ENCODE peak calls at places on chromosomes 4 and X, in eight cellular contexts. M is endodermal cell, G is foreskin fibroblast, T is BE2C, I is HFF-Myc, S is adrenal gland, Z is BJ, U is keratinocyte. P is an unnamed sample.

GRCh38 chr4:1376391-1376840 is 29.4 kb downstream of the UVSSA start:
- DNase-seq in Z (no peak), S (no peak), T (peak), M (peak), U (no peak), I (no peak), G (no peak), P (no peak)

GRCh38 chr4:77881460-77882295 is 19.0 kb downstream of the MRPL1 start:
- DNase-seq in G (peak), U (no peak), I (peak), Z (no peak), S (no peak), M (no peak), T (no peak), P (no peak)

GRCh38 chr4:46432923-46433322 is 43.0 kb upstream of the GABRA2 start:
- DNase-seq in U (no peak), M (no peak), S (no peak), T (no peak), I (no peak), Z (no peak), G (peak), P (no peak)

GRCh38 chrX:13092455-13092941 is 48.1 kb upstream of the FAM9C start:
- DNase-seq in Z (no peak), T (no peak), S (no peak), M (no peak), G (no peak), U (no peak), I (no peak), P (no peak)

GRCh38 chrX:30530591-30530990 is 47.0 kb downstream of the TASL start:
- DNase-seq in M (no peak), G (peak), Z (no peak), T (no peak), S (no peak), U (no peak), I (no peak), P (no peak)

GRCh38 chrX:12979011-12979629 is 4.2 kb downstream of the TMSB4X start:
- DNase-seq in U (no peak), Z (no peak), S (no peak), G (no peak), M (no peak), I (no peak), T (no peak), P (no peak)

GRCh38 chr4:74157116-74157742 is 689 bp upstream of the MTHFD2L start:
- DNase-seq in M (no peak), T (no peak), G (peak), Z (no peak), U (no peak), S (no peak), I (no peak), P (no peak)

GRCh38 chrX:154436597-154437397 is at the start of gene GDI1:
- DNase-seq in Z (no peak), T (peak), S (no peak), G (peak), U (no peak), I (no peak), M (peak), P (peak)

GRCh38 chr4:35604724-35605123 is 639.6 kb downstream of the ARAP2 start:
- DNase-seq in M (no peak), I (no peak), S (no peak), U (no peak), T (no peak), Z (no peak), G (no peak), P (no peak)

GRCh38 chr4:162274354-162274753 is 110.6 kb upstream of the FSTL5 start:
- DNase-seq in G (no peak), Z (no peak), S (peak), I (no peak), M (no peak), U (no peak), T (no peak), P (no peak)

GRCh38 chrX:17414839-17415238 is 39.8 kb downstream of the NHS start:
- DNase-seq in G (no peak), S (peak), U (no peak), Z (no peak), I (no peak), T (peak), M (peak), P (peak)

GRCh38 chr4:8072235-8072968 is 86.2 kb downstream of the ABLIM2 start:
- DNase-seq in G (no peak), M (peak), Z (no peak), I (no peak), S (no peak), U (no peak), T (no peak), P (no peak)

GRCh38 chrX:105475801-105476200 is 255.3 kb upstream of the TEX13A start:
- DNase-seq in T (no peak), Z (no peak), U (no peak), M (no peak), G (peak), I (no peak), S (no peak), P (no peak)

GRCh38 chr4:89257376-89257775 is 50.2 kb downstream of the GPRIN3 start:
- DNase-seq in Z (no peak), S (no peak), I (no peak), U (no peak), M (no peak), T (no peak), G (no peak), P (no peak)

GRCh38 chr4:13559414-13559813 is 15.1 kb upstream of the NKX3-2 start:
- DNase-seq in G (peak), U (peak), Z (peak), S (no peak), T (no peak), I (peak), M (no peak), P (no peak)

GRCh38 chr4:54945838-54946237 is 179.6 kb downstream of the KDR start:
- DNase-seq in I (no peak), T (no peak), Z (no peak), M (no peak), S (no peak), G (no peak), U (no peak), P (no peak)

GRCh38 chrX:13658602-13659001 is 5.7 kb downstream of the TCEANC start:
- DNase-seq in T (no peak), I (no peak), G (peak), M (no peak), Z (no peak), U (no peak), S (no peak), P (no peak)

GRCh38 chr4:165177725-165178666 is 29.4 kb upstream of the KLHL2 start:
- DNase-seq in M (no peak), U (no peak), Z (no peak), G (peak), I (no peak), S (no peak), T (no peak), P (no peak)

GRCh38 chr4:1209821-1210220 is 37.4 kb upstream of the SPON2 start:
- DNase-seq in I (no peak), M (no peak), Z (peak), T (peak), U (no peak), G (peak), S (no peak), P (no peak)

GRCh38 chr4:186586190-186586589 is 30.8 kb upstream of the MTNR1A start:
- DNase-seq in U (no peak), S (no peak), M (no peak), T (no peak), G (no peak), Z (no peak), I (no peak), P (no peak)

GRCh38 chrX:39891781-39892180 is 206.0 kb downstream of the BCOR start:
- DNase-seq in I (no peak), T (no peak), S (no peak), U (no peak), G (no peak), Z (no peak), M (no peak), P (no peak)

GRCh38 chr4:38745881-38746280 is 36.9 kb downstream of the TLR10 start:
- DNase-seq in Z (no peak), U (no peak), G (no peak), I (no peak), T (no peak), S (no peak), M (no peak), P (no peak)

GRCh38 chrX:136304493-136304892 is 3.7 kb downstream of the ADGRG4 start:
- DNase-seq in G (no peak), M (no peak), T (no peak), S (no peak), Z (no peak), U (no peak), I (no peak), P (no peak)
- TF ChIP-seq CTCF in G (no peak), M (peak), T (no peak), S (no peak), Z (no peak), U (peak), I (no peak), P (peak)

GRCh38 chrX:11040405-11040804 is 70.7 kb upstream of the HCCS start:
- DNase-seq in U (no peak), M (no peak), G (peak), T (no peak), S (no peak), I (no peak), Z (no peak), P (no peak)
- TF ChIP-seq CTCF in U (peak), M (peak), G (no peak), T (no peak), S (no peak), I (no peak), Z (no peak), P (no peak)

DNA sequence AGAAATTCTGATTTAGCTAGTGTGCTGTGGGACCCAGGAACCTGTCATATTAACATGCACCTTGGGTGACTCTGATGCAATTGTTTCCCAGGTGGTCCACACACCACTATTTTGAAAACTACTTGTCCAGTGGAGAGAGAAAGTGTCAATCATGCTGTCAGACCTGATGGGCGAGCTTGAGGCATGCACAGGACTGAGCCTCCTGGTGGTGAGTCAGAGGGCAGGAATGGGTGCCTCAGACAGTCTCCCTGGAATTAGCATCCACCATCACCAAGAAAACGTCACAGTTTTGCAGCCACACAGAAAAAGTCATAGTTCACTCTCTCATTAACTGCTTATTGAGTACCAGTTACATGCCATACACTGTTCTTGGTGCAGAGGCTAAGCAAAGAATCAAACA is 181.8 kb upstream of the MAOA start:
- DNase-seq in M (peak), Z (no peak), S (no peak), G (no peak), T (no peak), I (no peak), U (peak), P (peak)
- TF ChIP-seq CTCF in M (peak), Z (no peak), S (no peak), G (no peak), T (no peak), I (no peak), U (peak), P (peak)

GRCh38 chr4:6308890-6309643 is 39.4 kb downstream of the WFS1 start:
- DNase-seq in G (no peak), S (no peak), T (peak), I (no peak), M (peak), U (no peak), Z (no peak), P (peak)
- TF ChIP-seq CTCF in G (no peak), S (no peak), T (peak), I (no peak), M (peak), U (no peak), Z (no peak), P (peak)

DNA sequence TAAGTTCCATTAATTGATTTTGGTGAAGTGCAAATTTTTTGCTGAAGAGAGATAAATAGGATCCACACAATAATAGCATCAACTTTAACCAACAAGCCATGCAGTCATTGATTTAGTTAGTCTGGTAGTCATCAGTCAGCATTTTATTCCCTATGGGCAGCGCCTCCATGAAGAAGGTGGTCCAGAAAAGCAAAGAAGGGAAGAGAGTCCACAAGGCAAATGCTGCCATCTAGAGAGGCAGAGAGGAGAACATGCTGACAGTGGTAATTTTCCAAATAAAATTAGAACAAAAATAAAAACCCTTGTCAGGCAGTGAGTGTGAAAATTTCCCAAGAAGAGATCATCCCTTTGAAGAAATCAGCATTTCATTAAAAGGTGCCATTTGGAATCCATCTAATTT is 366.7 kb upstream of the FAM241A start:
- DNase-seq in T (no peak), Z (no peak), I (no peak), S (no peak), M (no peak), G (peak), U (no peak), P (no peak)
- TF ChIP-seq CTCF in T (peak), Z (peak), I (peak), S (no peak), M (peak), G (peak), U (no peak), P (peak)

DNA sequence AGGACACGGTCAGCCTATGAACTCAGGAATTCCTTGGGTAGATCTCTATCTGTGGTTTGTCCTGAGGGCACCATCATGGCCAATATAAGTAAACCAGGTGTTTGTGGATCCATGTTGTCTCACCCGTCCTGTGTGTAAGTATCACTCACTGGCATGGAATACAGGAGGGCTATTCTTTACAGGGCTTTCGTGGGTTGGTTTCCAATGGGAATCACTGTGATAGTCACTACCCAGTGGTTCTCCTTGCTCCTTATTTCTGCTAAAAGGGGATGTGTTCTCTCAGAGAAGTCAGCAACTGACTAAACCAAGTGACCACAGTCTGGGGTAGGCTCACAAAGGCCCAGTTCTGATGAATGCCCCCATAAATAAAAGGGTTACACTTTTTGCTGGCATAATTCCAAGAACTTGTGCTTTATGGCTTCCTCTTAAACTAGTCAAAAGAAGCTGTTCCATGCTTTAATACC is 236.7 kb upstream of the JADE1 start:
- DNase-seq in S (no peak), I (no peak), G (no peak), U (peak), T (no peak), Z (no peak), M (no peak), P (no peak)
- TF ChIP-seq CTCF in S (no peak), I (no peak), G (no peak), U (no peak), T (no peak), Z (no peak), M (no peak), P (no peak)

DNA sequence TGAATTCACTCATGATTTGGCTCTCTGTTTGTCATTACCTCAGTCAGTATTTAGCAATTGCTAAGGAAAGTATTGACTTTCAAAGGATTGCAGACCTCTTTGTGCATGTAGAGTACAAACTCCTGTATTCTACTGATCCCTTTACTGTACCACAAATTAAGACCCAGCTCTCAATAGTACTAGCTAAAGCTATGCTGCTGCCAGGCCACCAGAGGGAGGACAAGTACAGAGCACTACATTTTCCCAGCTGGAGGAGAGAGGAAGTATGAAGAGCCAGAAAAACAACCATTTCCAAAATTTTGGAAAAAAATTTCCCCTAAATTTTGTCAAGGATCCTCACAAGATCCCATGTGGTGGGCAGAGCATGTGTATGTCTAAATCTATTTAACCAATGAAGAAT is 175.0 kb upstream of the MTMR8 start:
- DNase-seq in G (no peak), I (no peak), M (peak), U (no peak), Z (no peak), S (no peak), T (no peak), P (peak)
- TF ChIP-seq CTCF in G (no peak), I (peak), M (peak), U (no peak), Z (no peak), S (no peak), T (peak), P (peak)

DNA sequence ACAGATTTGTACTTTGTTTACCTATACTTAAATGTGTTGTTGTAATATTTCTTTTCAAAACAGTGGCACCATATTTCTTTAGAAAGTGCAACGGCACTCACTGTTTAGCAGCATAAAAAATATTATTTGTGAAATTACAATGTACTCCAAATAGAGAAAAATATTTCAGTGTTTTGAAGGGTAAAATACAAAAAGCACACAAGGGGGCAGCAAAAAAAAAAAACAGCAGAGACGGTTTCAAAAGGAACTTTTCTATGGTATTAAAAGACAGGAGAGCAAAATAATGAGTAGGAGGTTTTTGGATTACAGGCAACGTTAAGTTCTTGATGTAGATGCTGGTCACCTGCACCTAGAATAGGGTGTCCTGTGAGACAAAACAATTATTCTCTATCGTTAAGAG is 2.0 kb downstream of the NUDT11 start:
- DNase-seq in Z (no peak), G (peak), I (no peak), M (no peak), S (no peak), T (no peak), U (no peak), P (no peak)
- TF ChIP-seq CTCF in Z (peak), G (peak), I (no peak), M (peak), S (no peak), T (peak), U (no peak), P (peak)

GRCh38 chr4:116811730-116812129 is 273.6 kb downstream of the TRAM1L1 start:
- DNase-seq in G (no peak), Z (no peak), T (no peak), U (no peak), S (no peak), I (no peak), M (no peak), P (no peak)
- TF ChIP-seq CTCF in G (no peak), Z (no peak), T (no peak), U (no peak), S (no peak), I (no peak), M (no peak), P (no peak)